ENCODE peak calls at places on chromosomes 5 and 9, in four cellular contexts. Z is GM12891, C is GM12878, A is K562. T is an unnamed sample.

GRCh38 chr9:112224401-112225289 is 49.5 kb upstream of the SUSD1 start:
- DNase-seq in C (no peak), Z (no peak), A (peak), T (no peak)

GRCh38 chr9:16628421-16628820 is 242.0 kb downstream of the BNC2 start:
- DNase-seq in C (no peak), A (no peak), Z (no peak), T (no peak)

GRCh38 chr9:38082456-38083287 is 13.6 kb upstream of the SHB start:
- DNase-seq in A (no peak), C (no peak), Z (no peak), T (no peak)

GRCh38 chr5:149437369-149438040 is 58.4 kb upstream of the IL17B start:
- DNase-seq in A (no peak), C (no peak), Z (no peak), T (no peak)

GRCh38 chr5:85069659-85070640 is 685.3 kb upstream of the EDIL3 start:
- DNase-seq in Z (no peak), C (no peak), A (no peak), T (no peak)

GRCh38 chr9:112484607-112485006 is 2.0 kb upstream of the KIAA1958 start:
- DNase-seq in Z (no peak), A (no peak), C (no peak), T (no peak)

GRCh38 chr9:124771867-124772621 is 933 bp upstream of the NR6A1 start:
- DNase-seq in C (no peak), Z (no peak), A (peak), T (no peak)

GRCh38 chr9:78806492-78807160 is 509.7 kb downstream of the PSAT1 start:
- DNase-seq in A (no peak), Z (no peak), C (no peak), T (no peak)

GRCh38 chr5:100595152-100595811 is 60.1 kb downstream of the FAM174A start:
- DNase-seq in C (no peak), A (peak), Z (no peak), T (no peak)

GRCh38 chr5:98510601-98511000 is 262.9 kb upstream of the RGMB start:
- DNase-seq in A (no peak), Z (no peak), C (no peak), T (no peak)

GRCh38 chr5:137615171-137615775 is 116.1 kb upstream of the SPOCK1 start:
- DNase-seq in A (no peak), C (no peak), Z (no peak), T (no peak)

GRCh38 chr5:157649091-157649490 is 3.1 kb downstream of the SOX30 start:
- DNase-seq in Z (no peak), C (no peak), A (no peak), T (no peak)

GRCh38 chr5:136191304-136192014 is 1.5 kb downstream of the SMIM32 start:
- DNase-seq in Z (no peak), A (no peak), C (no peak), T (no peak)

DNA sequence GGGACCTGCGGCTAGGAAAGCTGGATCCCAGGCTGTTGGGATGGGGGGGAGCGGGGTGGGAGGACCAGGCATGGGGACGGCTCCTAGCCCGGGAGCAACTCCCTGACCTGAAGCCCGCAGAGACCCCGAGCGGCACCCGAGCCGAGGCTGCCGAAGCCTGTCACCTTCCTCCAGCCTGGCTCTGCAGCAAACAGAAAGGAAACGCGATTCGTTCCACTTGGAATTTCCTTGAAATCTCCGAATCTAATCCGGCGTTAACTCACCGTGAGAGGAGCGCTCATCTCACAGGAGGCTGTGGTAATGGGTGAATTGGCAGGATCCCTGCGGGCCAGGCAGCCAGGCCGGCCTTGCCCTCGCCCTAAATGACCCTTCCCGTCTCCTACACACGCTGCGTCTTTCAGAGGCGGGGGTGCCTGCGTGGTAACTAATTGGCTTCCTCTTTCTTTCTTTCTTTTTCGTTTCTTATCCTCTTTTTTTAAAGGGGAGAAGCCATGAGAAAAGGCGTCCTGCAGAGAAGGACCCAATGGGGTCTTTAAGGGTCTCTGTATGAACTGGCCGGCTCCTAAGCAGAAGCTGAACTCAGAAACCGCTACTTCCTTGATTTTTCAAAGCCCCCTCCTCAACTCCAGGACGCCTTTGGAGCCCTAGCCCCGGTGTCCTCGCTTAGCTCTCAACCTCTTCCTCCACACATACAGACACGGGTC is 8.5 kb downstream of the PAX5 start:
- DNase-seq in A (no peak), Z (no peak), C (no peak), T (no peak)
- TF ChIP-seq POLR2AphosphoS5 in A (no peak), Z (no peak), C (peak), T (peak)

GRCh38 chr9:126676102-126676684 is 62.5 kb downstream of the LMX1B start:
- DNase-seq in Z (no peak), A (no peak), C (no peak), T (no peak)

GRCh38 chr9:126672634-126673284 is 59.0 kb downstream of the LMX1B start:
- DNase-seq in Z (no peak), A (no peak), C (no peak), T (no peak)

GRCh38 chr9:126673689-126674364 is 60.1 kb downstream of the LMX1B start:
- DNase-seq in C (no peak), Z (no peak), A (no peak), T (no peak)

GRCh38 chr9:126675147-126675467 is 61.4 kb downstream of the LMX1B start:
- DNase-seq in C (no peak), Z (no peak), A (no peak), T (no peak)

GRCh38 chr9:126674365-126675146 is 60.8 kb downstream of the LMX1B start:
- DNase-seq in A (no peak), Z (no peak), C (no peak), T (no peak)
- TF ChIP-seq TAF1 in A (no peak), Z (no peak), C (no peak), T (no peak)

GRCh38 chr9:136245194-136246150 is at the start of gene QSOX2:
- DNase-seq in A (peak), Z (peak), C (peak), T (peak)
- TF ChIP-seq POLR2A in A (no peak), Z (no peak), C (peak), T (peak)

DNA sequence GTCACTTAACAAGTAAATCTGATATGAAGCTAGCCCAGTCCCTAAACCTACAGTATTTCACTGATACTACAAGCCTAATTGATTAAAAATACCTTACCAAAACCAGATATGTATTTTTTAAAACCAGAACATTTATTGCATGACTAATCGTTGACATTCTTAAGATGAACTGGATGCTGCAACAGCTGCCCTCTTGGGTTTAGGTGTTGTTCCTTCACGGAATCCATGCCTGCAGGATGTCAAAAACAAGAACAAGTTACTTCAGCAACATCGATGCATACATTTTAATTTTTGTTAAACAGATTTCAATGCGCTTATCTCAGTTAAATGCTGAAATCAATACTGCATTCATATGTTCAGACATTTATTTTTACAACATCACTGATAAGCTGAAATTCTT is 2.7 kb downstream of the RPL37 start:
- DNase-seq in A (no peak), C (no peak), Z (no peak), T (no peak)
- TF ChIP-seq POLR2AphosphoS5 in A (no peak), C (no peak), Z (no peak), T (no peak)

GRCh38 chr5:118965913-118966312 is 22.4 kb downstream of the DTWD2 start:
- DNase-seq in A (no peak), C (no peak), Z (no peak), T (no peak)

GRCh38 chr5:118968406-118968911 is 19.9 kb downstream of the DTWD2 start:
- DNase-seq in C (no peak), A (no peak), Z (no peak), T (no peak)

GRCh38 chr5:118967059-118967508 is 21.3 kb downstream of the DTWD2 start:
- DNase-seq in Z (no peak), C (no peak), A (no peak), T (no peak)

GRCh38 chr5:118963169-118963568 is 25.2 kb downstream of the DTWD2 start:
- DNase-seq in A (no peak), Z (no peak), C (no peak), T (no peak)

GRCh38 chr5:118968925-118969375 is 19.4 kb downstream of the DTWD2 start:
- DNase-seq in Z (no peak), C (no peak), A (peak), T (no peak)
- TF ChIP-seq TAF1 in Z (no peak), C (no peak), A (no peak), T (no peak)

DNA sequence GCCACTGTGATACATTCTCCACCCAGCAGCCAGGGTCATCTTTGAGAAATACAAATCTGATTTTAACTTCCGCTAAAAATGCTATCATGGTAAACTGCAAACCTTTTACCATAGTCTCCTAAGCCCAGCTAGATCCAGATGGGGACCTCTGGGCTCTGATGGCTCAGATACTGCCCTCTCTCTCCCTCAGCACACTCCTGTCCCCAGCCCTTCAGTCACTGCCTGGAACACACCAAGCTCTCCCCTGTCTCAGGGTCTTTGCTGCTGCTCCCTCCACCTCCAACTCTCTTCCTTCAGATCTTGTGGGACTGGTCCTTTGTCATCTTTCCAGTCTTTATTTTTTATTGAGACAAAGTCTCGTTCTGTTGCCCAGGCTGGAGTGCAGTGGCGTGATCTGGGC is 65.1 kb downstream of the SPRY4 start:
- DNase-seq in C (no peak), A (no peak), Z (no peak), T (no peak)
- TF ChIP-seq POLR2A in C (no peak), A (no peak), Z (no peak), T (no peak)